ENCODE peak calls at places on chromosomes 13 and 19, in four cellular contexts. J, D, Y and Z are unnamed samples.

GRCh38 chr19:20422216-20422615 is 143.4 kb downstream of the ZNF737 start:
- DNase-seq in Y (no peak), D (no peak), J (no peak), Z (no peak)

GRCh38 chr19:38667552-38668205 is 20.2 kb downstream of the ACTN4 start:
- DNase-seq in D (no peak), Y (no peak), J (no peak), Z (no peak)

GRCh38 chr13:31945202-31945978 is 86.2 kb upstream of the FRY start:
- DNase-seq in D (peak), Y (peak), J (peak), Z (no peak)

GRCh38 chr13:113753171-113753570 is 5.9 kb upstream of the TMEM255B start:
- DNase-seq in J (no peak), Y (no peak), D (no peak), Z (no peak)

GRCh38 chr13:23321534-23322241 is 111.8 kb downstream of the SACS start:
- DNase-seq in J (no peak), D (no peak), Y (peak), Z (no peak)

GRCh38 chr13:93621051-93621450 is 394.4 kb downstream of the GPC6 start:
- DNase-seq in Y (no peak), J (no peak), D (no peak), Z (no peak)

GRCh38 chr13:43180837-43181236 is 157.5 kb downstream of the DNAJC15 start:
- DNase-seq in J (no peak), D (no peak), Y (no peak), Z (no peak)

GRCh38 chr19:18023596-18024212 is 15.7 kb downstream of the ARRDC2 start:
- DNase-seq in Y (peak), D (no peak), J (peak), Z (no peak)

GRCh38 chr19:41746593-41747227 is 8.6 kb upstream of the CEACAM6 start:
- DNase-seq in J (no peak), Y (peak), D (no peak), Z (no peak)

GRCh38 chr13:36344173-36344572 is 2.0 kb downstream of the SPART start:
- DNase-seq in Y (peak), J (no peak), D (no peak), Z (no peak)

GRCh38 chr13:24747248-24748151 is 16.5 kb upstream of the RNF17 start:
- DNase-seq in D (peak), Y (peak), J (no peak), Z (peak)

DNA sequence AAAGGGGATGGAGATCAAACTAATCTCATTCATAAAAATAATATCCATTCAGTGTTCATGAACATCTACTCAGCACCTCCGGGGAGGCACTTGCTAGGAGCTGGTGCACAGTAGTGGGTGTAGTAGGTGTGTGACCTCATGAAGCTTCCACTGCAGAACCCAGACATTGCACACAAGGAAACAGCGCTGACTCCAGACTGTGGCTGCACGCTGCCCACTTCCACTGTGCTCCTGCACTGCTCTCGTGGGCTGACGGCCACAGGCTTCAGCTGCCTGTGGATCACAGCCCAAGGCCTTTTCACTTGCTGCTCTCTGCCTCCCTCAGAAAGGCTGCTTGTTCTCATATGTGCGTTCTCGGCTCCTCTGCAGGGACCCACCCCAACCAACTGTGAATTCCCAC is 214.4 kb upstream of the ZNF507 start:
- DNase-seq in Y (no peak), J (no peak), D (no peak), Z (no peak)
- TF ChIP-seq CTCF in Y (no peak), J (no peak), D (no peak), Z (no peak)

GRCh38 chr13:33383724-33384577 is 98.4 kb upstream of the STARD13 start:
- DNase-seq in D (no peak), Y (no peak), J (no peak), Z (no peak)

GRCh38 chr13:33394294-33394932 is 108.9 kb upstream of the STARD13 start:
- DNase-seq in Y (no peak), J (no peak), D (no peak), Z (no peak)

GRCh38 chr13:33392794-33393371 is 107.3 kb upstream of the STARD13 start:
- DNase-seq in Y (no peak), J (no peak), D (no peak), Z (no peak)

DNA sequence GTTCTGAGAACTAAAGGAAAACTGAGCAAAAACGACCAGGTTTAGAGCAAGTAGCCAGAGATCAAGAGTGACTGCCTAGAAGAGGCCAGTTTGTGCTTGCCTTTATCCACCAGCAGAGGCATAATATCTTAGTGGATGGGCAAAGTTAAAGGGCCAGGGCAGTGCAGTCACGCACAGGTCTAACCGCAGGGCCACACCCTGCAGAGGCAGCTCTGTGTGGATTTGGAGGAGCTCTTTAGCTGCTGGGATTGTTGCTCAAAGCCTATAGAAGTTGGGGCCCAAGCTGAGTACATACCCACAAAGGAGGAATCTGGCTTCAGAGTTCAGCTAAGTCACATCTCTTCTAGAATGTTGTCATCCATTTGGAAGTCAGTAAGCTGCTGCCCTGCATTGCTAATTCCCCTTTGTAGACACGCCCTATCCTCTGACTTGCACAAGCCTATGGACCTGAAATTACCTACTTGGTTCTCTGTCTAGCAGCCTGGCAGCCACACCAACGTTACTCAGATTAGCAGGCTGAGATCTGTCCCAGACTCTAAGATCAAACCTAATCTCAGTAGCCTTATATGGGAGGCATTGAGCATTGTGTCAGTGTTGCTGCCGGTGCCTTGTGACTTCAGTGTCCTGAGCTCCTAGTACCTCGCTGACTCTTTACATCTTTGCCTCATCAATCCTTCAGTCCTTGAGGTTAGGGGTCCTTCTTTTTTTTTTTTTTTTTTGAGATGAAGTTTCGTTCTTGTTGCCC is 102.9 kb upstream of the STARD13 start:
- DNase-seq in Y (no peak), J (no peak), D (no peak), Z (no peak)
- TF ChIP-seq CTCF in Y (peak), J (no peak), D (no peak), Z (no peak)

GRCh38 chr19:2170219-2170618 is 6.5 kb downstream of the DOT1L start:
- DNase-seq in D (peak), Y (no peak), J (no peak), Z (no peak)

GRCh38 chr19:2168619-2169424 is 5.1 kb downstream of the DOT1L start:
- DNase-seq in D (peak), Y (peak), J (peak), Z (peak)

GRCh38 chr19:2170987-2171348 is 7.2 kb downstream of the DOT1L start:
- DNase-seq in D (no peak), J (no peak), Y (no peak), Z (no peak)

GRCh38 chr19:2166741-2167738 is 3.3 kb downstream of the DOT1L start:
- DNase-seq in J (peak), Y (peak), D (no peak), Z (no peak)

GRCh38 chr19:2167896-2168618 is 4.3 kb downstream of the DOT1L start:
- DNase-seq in J (peak), D (no peak), Y (peak), Z (no peak)
- TF ChIP-seq CTCF in J (no peak), D (no peak), Y (no peak), Z (no peak)

GRCh38 chr19:44580366-44580895 is 32.9 kb upstream of the IGSF23 start:
- DNase-seq in J (no peak), D (no peak), Y (peak), Z (no peak)

GRCh38 chr19:44585371-44586141 is 27.8 kb upstream of the IGSF23 start:
- DNase-seq in Y (no peak), D (no peak), J (no peak), Z (no peak)

GRCh38 chr19:44579663-44580365 is 33.5 kb upstream of the IGSF23 start:
- DNase-seq in Y (no peak), J (no peak), D (no peak), Z (no peak)

GRCh38 chr19:44581288-44581687 is 32.1 kb upstream of the IGSF23 start:
- DNase-seq in D (no peak), J (no peak), Y (no peak), Z (no peak)

DNA sequence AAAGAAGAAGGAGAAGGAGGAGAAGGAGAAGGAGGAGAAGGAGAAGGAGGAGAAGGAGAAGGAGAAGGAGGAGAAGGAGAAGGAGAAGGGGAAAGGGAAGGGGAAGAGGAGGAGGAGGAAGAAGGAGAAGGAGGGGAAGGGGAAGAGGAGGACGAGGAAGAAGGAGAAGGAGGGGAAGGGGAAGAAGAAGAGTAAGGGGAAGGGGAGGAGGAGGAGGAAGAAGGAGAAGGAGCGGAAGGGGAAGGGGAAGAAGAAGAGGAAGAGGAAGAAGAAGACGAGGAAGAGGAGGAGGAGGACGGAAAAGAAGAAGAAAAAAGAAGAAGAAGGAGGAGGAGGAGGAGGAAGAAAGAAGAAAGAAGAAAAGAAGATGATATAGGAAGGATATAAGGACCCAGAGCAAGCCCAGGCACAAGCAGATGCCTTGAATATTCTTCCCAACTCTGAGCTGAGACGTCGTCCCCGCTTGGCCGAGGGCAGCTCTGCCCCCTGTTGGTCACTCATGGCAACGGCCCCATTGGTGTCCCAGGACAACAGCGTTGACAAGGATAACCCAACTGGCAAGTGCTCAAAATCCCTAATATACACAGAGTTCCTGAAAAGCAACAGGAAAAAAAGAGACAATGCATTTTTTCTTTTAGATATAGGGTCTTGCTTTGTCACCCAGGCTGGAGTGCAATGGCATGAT is 30.6 kb upstream of the IGSF23 start:
- DNase-seq in J (peak), D (peak), Y (peak), Z (no peak)
- TF ChIP-seq CTCF in J (peak), D (peak), Y (peak), Z (peak)

DNA sequence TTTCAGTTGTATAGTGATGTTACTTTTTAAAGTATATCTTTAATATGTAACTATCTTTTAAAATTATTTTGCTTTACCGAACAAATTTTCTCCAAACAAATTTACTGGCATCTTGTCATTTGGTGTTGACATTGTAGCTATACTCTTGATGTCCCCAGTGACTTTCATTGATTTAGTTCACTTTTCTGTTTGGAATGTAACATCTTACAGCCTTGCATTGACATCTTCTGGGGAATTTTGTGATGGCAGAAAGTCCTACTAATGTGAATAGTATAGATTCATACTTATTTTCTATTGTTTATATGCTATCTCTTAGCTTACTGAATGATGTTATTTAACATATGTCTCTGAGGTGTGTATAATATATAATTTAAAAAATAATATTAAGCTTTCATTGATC is 800.9 kb upstream of the ATXN8OS start:
- DNase-seq in Y (no peak), D (no peak), J (no peak), Z (no peak)
- TF ChIP-seq CTCF in Y (no peak), D (no peak), J (no peak), Z (peak)